ENCODE peak calls at places on chromosomes 5 and 9, in eight cellular contexts. One of them, this sample, is unnamed. For H3K9me3, the result is how much of the 10 kb centered on the place peaks cover.

GRCh38 chr5:54658014-54658413 is 140.5 kb downstream of the SNX18 start:
- DNase-seq in SJSA1: peak
- DNase-seq in A673: peak
- DNase-seq in endothelial cell of umbilical vein: peak
- DNase-seq in esophagus squamous epithelium: no peak
- DNase-seq in GM23248: peak
- DNase-seq in CD8-positive, alpha-beta T cell: no peak
- DNase-seq in left ventricle myocardium inferior: no peak
- DNase-seq in this sample: no peak

GRCh38 chr9:69715096-69715495 is 42.9 kb upstream of the APBA1 start:
- DNase-seq in SJSA1: no peak
- DNase-seq in A673: no peak
- DNase-seq in endothelial cell of umbilical vein: no peak
- DNase-seq in esophagus squamous epithelium: no peak
- DNase-seq in GM23248: no peak
- DNase-seq in CD8-positive, alpha-beta T cell: no peak
- DNase-seq in left ventricle myocardium inferior: no peak
- DNase-seq in this sample: no peak

GRCh38 chr9:86352440-86353106 is 1.6 kb downstream of the TUT7 start:
- DNase-seq in SJSA1: no peak
- DNase-seq in A673: peak
- DNase-seq in endothelial cell of umbilical vein: peak
- DNase-seq in esophagus squamous epithelium: no peak
- DNase-seq in GM23248: peak
- DNase-seq in CD8-positive, alpha-beta T cell: no peak
- DNase-seq in left ventricle myocardium inferior: no peak
- DNase-seq in this sample: no peak

GRCh38 chr5:958701-959571 is 49.7 kb upstream of the NKD2 start:
- DNase-seq in SJSA1: peak
- DNase-seq in A673: no peak
- DNase-seq in endothelial cell of umbilical vein: no peak
- DNase-seq in esophagus squamous epithelium: no peak
- DNase-seq in GM23248: peak
- DNase-seq in CD8-positive, alpha-beta T cell: peak
- DNase-seq in left ventricle myocardium inferior: no peak
- DNase-seq in this sample: no peak

GRCh38 chr5:62593331-62593730 is 14.7 kb downstream of the LRRC70 start:
- DNase-seq in SJSA1: peak
- DNase-seq in A673: no peak
- DNase-seq in endothelial cell of umbilical vein: peak
- DNase-seq in esophagus squamous epithelium: no peak
- DNase-seq in GM23248: peak
- DNase-seq in CD8-positive, alpha-beta T cell: no peak
- DNase-seq in left ventricle myocardium inferior: no peak
- DNase-seq in this sample: no peak

GRCh38 chr5:36688722-36689121 is 82.3 kb downstream of the SLC1A3 start:
- DNase-seq in SJSA1: no peak
- DNase-seq in A673: peak
- DNase-seq in endothelial cell of umbilical vein: no peak
- DNase-seq in esophagus squamous epithelium: no peak
- DNase-seq in GM23248: peak
- DNase-seq in CD8-positive, alpha-beta T cell: no peak
- DNase-seq in left ventricle myocardium inferior: no peak
- DNase-seq in this sample: no peak

GRCh38 chr9:70539526-70539925 is 125.1 kb upstream of the KLF9 start:
- DNase-seq in SJSA1: peak
- DNase-seq in A673: no peak
- DNase-seq in endothelial cell of umbilical vein: no peak
- DNase-seq in esophagus squamous epithelium: no peak
- DNase-seq in GM23248: no peak
- DNase-seq in CD8-positive, alpha-beta T cell: no peak
- DNase-seq in left ventricle myocardium inferior: no peak
- DNase-seq in this sample: no peak

GRCh38 chr5:90506221-90506620 is 23.2 kb downstream of the LYSMD3 start:
- DNase-seq in SJSA1: no peak
- DNase-seq in A673: no peak
- DNase-seq in endothelial cell of umbilical vein: no peak
- DNase-seq in esophagus squamous epithelium: no peak
- DNase-seq in GM23248: no peak
- DNase-seq in CD8-positive, alpha-beta T cell: no peak
- DNase-seq in left ventricle myocardium inferior: no peak
- DNase-seq in this sample: no peak

GRCh38 chr5:38135486-38136031 is 122.8 kb upstream of the EGFLAM start:
- DNase-seq in SJSA1: no peak
- DNase-seq in A673: no peak
- DNase-seq in endothelial cell of umbilical vein: no peak
- DNase-seq in esophagus squamous epithelium: no peak
- DNase-seq in GM23248: no peak
- DNase-seq in CD8-positive, alpha-beta T cell: no peak
- DNase-seq in left ventricle myocardium inferior: no peak
- DNase-seq in this sample: no peak

GRCh38 chr9:119302988-119303698 is 66.1 kb downstream of the BRINP1 start:
- DNase-seq in SJSA1: no peak
- DNase-seq in A673: no peak
- DNase-seq in endothelial cell of umbilical vein: no peak
- DNase-seq in esophagus squamous epithelium: no peak
- DNase-seq in GM23248: no peak
- DNase-seq in CD8-positive, alpha-beta T cell: no peak
- DNase-seq in left ventricle myocardium inferior: no peak
- DNase-seq in this sample: no peak

GRCh38 chr9:88092699-88093359 is 45.4 kb downstream of the SPATA31C2 start:
- DNase-seq in SJSA1: no peak
- DNase-seq in A673: no peak
- DNase-seq in endothelial cell of umbilical vein: no peak
- DNase-seq in esophagus squamous epithelium: no peak
- DNase-seq in GM23248: no peak
- DNase-seq in CD8-positive, alpha-beta T cell: no peak
- DNase-seq in left ventricle myocardium inferior: peak
- DNase-seq in this sample: no peak

GRCh38 chr9:135156525-135157510 is 69.3 kb downstream of the OLFM1 start:
- DNase-seq in SJSA1: peak
- DNase-seq in A673: peak
- DNase-seq in endothelial cell of umbilical vein: peak
- DNase-seq in esophagus squamous epithelium: no peak
- DNase-seq in GM23248: peak
- DNase-seq in CD8-positive, alpha-beta T cell: no peak
- DNase-seq in left ventricle myocardium inferior: peak
- DNase-seq in this sample: peak

GRCh38 chr9:134295101-134295745 is 31.0 kb upstream of the RXRA start:
- DNase-seq in SJSA1: no peak
- DNase-seq in A673: no peak
- DNase-seq in endothelial cell of umbilical vein: no peak
- DNase-seq in esophagus squamous epithelium: no peak
- DNase-seq in GM23248: no peak
- DNase-seq in CD8-positive, alpha-beta T cell: no peak
- DNase-seq in left ventricle myocardium inferior: peak
- DNase-seq in this sample: no peak

GRCh38 chr5:31585519-31586270 is 53.2 kb upstream of the PDZD2 start:
- DNase-seq in SJSA1: peak
- DNase-seq in A673: peak
- DNase-seq in endothelial cell of umbilical vein: no peak
- DNase-seq in esophagus squamous epithelium: no peak
- DNase-seq in GM23248: peak
- DNase-seq in CD8-positive, alpha-beta T cell: no peak
- DNase-seq in left ventricle myocardium inferior: no peak
- DNase-seq in this sample: no peak

GRCh38 chr5:134541736-134542376 is 16.4 kb downstream of the JADE2 start:
- DNase-seq in SJSA1: peak
- DNase-seq in A673: no peak
- DNase-seq in endothelial cell of umbilical vein: peak
- DNase-seq in esophagus squamous epithelium: no peak
- DNase-seq in GM23248: peak
- DNase-seq in CD8-positive, alpha-beta T cell: no peak
- DNase-seq in left ventricle myocardium inferior: peak
- DNase-seq in this sample: no peak

GRCh38 chr5:152405145-152405544 is at the start of gene NMUR2:
- DNase-seq in SJSA1: no peak
- DNase-seq in A673: peak
- DNase-seq in endothelial cell of umbilical vein: no peak
- DNase-seq in esophagus squamous epithelium: no peak
- DNase-seq in GM23248: no peak
- DNase-seq in CD8-positive, alpha-beta T cell: no peak
- DNase-seq in left ventricle myocardium inferior: peak
- DNase-seq in this sample: peak

GRCh38 chr9:6566409-6567139 is 79.0 kb downstream of the GLDC start:
- DNase-seq in SJSA1: peak
- DNase-seq in A673: peak
- DNase-seq in endothelial cell of umbilical vein: peak
- DNase-seq in esophagus squamous epithelium: no peak
- DNase-seq in GM23248: peak
- DNase-seq in CD8-positive, alpha-beta T cell: no peak
- DNase-seq in left ventricle myocardium inferior: no peak
- DNase-seq in this sample: no peak

GRCh38 chr9:70080481-70081119 is 37.0 kb downstream of the MAMDC2 start:
- DNase-seq in SJSA1: peak
- DNase-seq in A673: no peak
- DNase-seq in endothelial cell of umbilical vein: peak
- DNase-seq in esophagus squamous epithelium: no peak
- DNase-seq in GM23248: peak
- DNase-seq in CD8-positive, alpha-beta T cell: no peak
- DNase-seq in left ventricle myocardium inferior: no peak
- DNase-seq in this sample: no peak

GRCh38 chr5:83921794-83922193 is 201.1 kb upstream of the HAPLN1 start:
- DNase-seq in SJSA1: no peak
- DNase-seq in A673: no peak
- DNase-seq in endothelial cell of umbilical vein: no peak
- DNase-seq in esophagus squamous epithelium: no peak
- DNase-seq in GM23248: no peak
- DNase-seq in CD8-positive, alpha-beta T cell: no peak
- DNase-seq in left ventricle myocardium inferior: no peak
- DNase-seq in this sample: no peak
- H3K9me3 ChIP-seq in SJSA1: under half
- H3K9me3 ChIP-seq in A673: under half
- H3K9me3 ChIP-seq in endothelial cell of umbilical vein: under half
- H3K9me3 ChIP-seq in esophagus squamous epithelium: under half
- H3K9me3 ChIP-seq in GM23248: under half
- H3K9me3 ChIP-seq in CD8-positive, alpha-beta T cell: under half
- H3K9me3 ChIP-seq in left ventricle myocardium inferior: under half
- H3K9me3 ChIP-seq in this sample: under half

GRCh38 chr9:131276107-131276888 is at the start of gene FAM78A:
- DNase-seq in SJSA1: no peak
- DNase-seq in A673: no peak
- DNase-seq in endothelial cell of umbilical vein: peak
- DNase-seq in esophagus squamous epithelium: no peak
- DNase-seq in GM23248: peak
- DNase-seq in CD8-positive, alpha-beta T cell: peak
- DNase-seq in left ventricle myocardium inferior: peak
- DNase-seq in this sample: peak
- H3K27ac ChIP-seq in SJSA1: no peak
- H3K27ac ChIP-seq in A673: no peak
- H3K27ac ChIP-seq in endothelial cell of umbilical vein: peak
- H3K27ac ChIP-seq in esophagus squamous epithelium: peak
- H3K27ac ChIP-seq in GM23248: no peak
- H3K27ac ChIP-seq in CD8-positive, alpha-beta T cell: peak
- H3K27ac ChIP-seq in left ventricle myocardium inferior: peak
- H3K27ac ChIP-seq in this sample: peak

GRCh38 chr9:83167126-83167525 is 104.2 kb upstream of the RASEF start:
- DNase-seq in SJSA1: no peak
- DNase-seq in A673: no peak
- DNase-seq in endothelial cell of umbilical vein: no peak
- DNase-seq in esophagus squamous epithelium: no peak
- DNase-seq in GM23248: no peak
- DNase-seq in CD8-positive, alpha-beta T cell: no peak
- DNase-seq in left ventricle myocardium inferior: no peak
- DNase-seq in this sample: no peak

GRCh38 chr9:83166369-83166768 is 103.4 kb upstream of the RASEF start:
- DNase-seq in SJSA1: no peak
- DNase-seq in A673: no peak
- DNase-seq in endothelial cell of umbilical vein: no peak
- DNase-seq in esophagus squamous epithelium: no peak
- DNase-seq in GM23248: no peak
- DNase-seq in CD8-positive, alpha-beta T cell: no peak
- DNase-seq in left ventricle myocardium inferior: no peak
- DNase-seq in this sample: no peak
- H3K4me3 ChIP-seq in SJSA1: no peak
- H3K4me3 ChIP-seq in A673: no peak
- H3K4me3 ChIP-seq in endothelial cell of umbilical vein: no peak
- H3K4me3 ChIP-seq in esophagus squamous epithelium: no peak
- H3K4me3 ChIP-seq in GM23248: no peak
- H3K4me3 ChIP-seq in CD8-positive, alpha-beta T cell: no peak
- H3K4me3 ChIP-seq in left ventricle myocardium inferior: no peak
- H3K4me3 ChIP-seq in this sample: no peak

GRCh38 chr5:180850434-180851078 is 10.5 kb downstream of the ZFP62 start:
- DNase-seq in SJSA1: no peak
- DNase-seq in A673: no peak
- DNase-seq in endothelial cell of umbilical vein: no peak
- DNase-seq in esophagus squamous epithelium: no peak
- DNase-seq in GM23248: no peak
- DNase-seq in CD8-positive, alpha-beta T cell: no peak
- DNase-seq in left ventricle myocardium inferior: no peak
- DNase-seq in this sample: no peak

GRCh38 chr5:180848878-180849277 is 12.2 kb downstream of the ZFP62 start:
- DNase-seq in SJSA1: no peak
- DNase-seq in A673: no peak
- DNase-seq in endothelial cell of umbilical vein: no peak
- DNase-seq in esophagus squamous epithelium: no peak
- DNase-seq in GM23248: no peak
- DNase-seq in CD8-positive, alpha-beta T cell: no peak
- DNase-seq in left ventricle myocardium inferior: no peak
- DNase-seq in this sample: no peak

GRCh38 chr5:180848265-180848664 is 12.8 kb downstream of the ZFP62 start:
- DNase-seq in SJSA1: no peak
- DNase-seq in A673: no peak
- DNase-seq in endothelial cell of umbilical vein: no peak
- DNase-seq in esophagus squamous epithelium: no peak
- DNase-seq in GM23248: no peak
- DNase-seq in CD8-positive, alpha-beta T cell: no peak
- DNase-seq in left ventricle myocardium inferior: no peak
- DNase-seq in this sample: no peak

GRCh38 chr5:180852510-180852909 is 8.6 kb downstream of the ZFP62 start:
- DNase-seq in SJSA1: no peak
- DNase-seq in A673: no peak
- DNase-seq in endothelial cell of umbilical vein: peak
- DNase-seq in esophagus squamous epithelium: no peak
- DNase-seq in GM23248: peak
- DNase-seq in CD8-positive, alpha-beta T cell: no peak
- DNase-seq in left ventricle myocardium inferior: no peak
- DNase-seq in this sample: no peak

GRCh38 chr5:180849827-180850226 is 11.2 kb downstream of the ZFP62 start:
- DNase-seq in SJSA1: no peak
- DNase-seq in A673: no peak
- DNase-seq in endothelial cell of umbilical vein: no peak
- DNase-seq in esophagus squamous epithelium: no peak
- DNase-seq in GM23248: no peak
- DNase-seq in CD8-positive, alpha-beta T cell: no peak
- DNase-seq in left ventricle myocardium inferior: no peak
- DNase-seq in this sample: no peak
- H3K9me3 ChIP-seq in SJSA1: under half
- H3K9me3 ChIP-seq in A673: half or more
- H3K9me3 ChIP-seq in endothelial cell of umbilical vein: under half
- H3K9me3 ChIP-seq in esophagus squamous epithelium: under half
- H3K9me3 ChIP-seq in GM23248: under half
- H3K9me3 ChIP-seq in CD8-positive, alpha-beta T cell: under half
- H3K9me3 ChIP-seq in left ventricle myocardium inferior: under half
- H3K9me3 ChIP-seq in this sample: under half